ENCODE peak calls at places on chromosomes 16 and 17, in four cellular contexts. One of them, this sample, is unnamed.

GRCh38 chr17:19445105-19445504 is 34.1 kb downstream of the RNF112 start:
- DNase-seq in stimulated activated naive CD8-positive, alpha-beta T cell treated with anti-CD3 and anti-CD28 coated beads, Interleukin-15, amount 100 ng/mL, for 72 hours: no peak
- DNase-seq in CD8-positive, alpha-beta T cell: no peak
- DNase-seq in CD4-positive, CD25-positive, alpha-beta regulatory T cell: no peak
- DNase-seq in this sample: no peak

GRCh38 chr17:1783834-1784611 is 22.2 kb downstream of the SERPINF1 start:
- DNase-seq in stimulated activated naive CD8-positive, alpha-beta T cell treated with anti-CD3 and anti-CD28 coated beads, Interleukin-15, amount 100 ng/mL, for 72 hours: no peak
- DNase-seq in CD8-positive, alpha-beta T cell: no peak
- DNase-seq in CD4-positive, CD25-positive, alpha-beta regulatory T cell: no peak
- DNase-seq in this sample: peak; percentile 51

GRCh38 chr17:58215685-58216084 is 3.4 kb downstream of the MKS1 start:
- DNase-seq in stimulated activated naive CD8-positive, alpha-beta T cell treated with anti-CD3 and anti-CD28 coated beads, Interleukin-15, amount 100 ng/mL, for 72 hours: no peak
- DNase-seq in CD8-positive, alpha-beta T cell: no peak
- DNase-seq in CD4-positive, CD25-positive, alpha-beta regulatory T cell: no peak
- DNase-seq in this sample: no peak

GRCh38 chr16:7765079-7765550 is 432.5 kb downstream of the RBFOX1 start:
- DNase-seq in stimulated activated naive CD8-positive, alpha-beta T cell treated with anti-CD3 and anti-CD28 coated beads, Interleukin-15, amount 100 ng/mL, for 72 hours: no peak
- DNase-seq in CD8-positive, alpha-beta T cell: no peak
- DNase-seq in CD4-positive, CD25-positive, alpha-beta regulatory T cell: no peak
- DNase-seq in this sample: no peak

GRCh38 chr16:15482068-15482747 is 47.8 kb downstream of the BMERB1 start:
- DNase-seq in stimulated activated naive CD8-positive, alpha-beta T cell treated with anti-CD3 and anti-CD28 coated beads, Interleukin-15, amount 100 ng/mL, for 72 hours: peak; percentile 16
- DNase-seq in CD8-positive, alpha-beta T cell: no peak
- DNase-seq in CD4-positive, CD25-positive, alpha-beta regulatory T cell: no peak
- DNase-seq in this sample: no peak

GRCh38 chr17:78822552-78822951 is 18.1 kb downstream of the USP36 start:
- DNase-seq in stimulated activated naive CD8-positive, alpha-beta T cell treated with anti-CD3 and anti-CD28 coated beads, Interleukin-15, amount 100 ng/mL, for 72 hours: no peak
- DNase-seq in CD8-positive, alpha-beta T cell: no peak
- DNase-seq in CD4-positive, CD25-positive, alpha-beta regulatory T cell: no peak
- DNase-seq in this sample: no peak

GRCh38 chr17:68591583-68591982 is 9.6 kb downstream of the FAM20A start:
- DNase-seq in stimulated activated naive CD8-positive, alpha-beta T cell treated with anti-CD3 and anti-CD28 coated beads, Interleukin-15, amount 100 ng/mL, for 72 hours: no peak
- DNase-seq in CD8-positive, alpha-beta T cell: no peak
- DNase-seq in CD4-positive, CD25-positive, alpha-beta regulatory T cell: no peak
- DNase-seq in this sample: peak; percentile 74

GRCh38 chr16:19415461-19415860 is 2.2 kb upstream of the TMC5 start:
- DNase-seq in stimulated activated naive CD8-positive, alpha-beta T cell treated with anti-CD3 and anti-CD28 coated beads, Interleukin-15, amount 100 ng/mL, for 72 hours: no peak
- DNase-seq in CD8-positive, alpha-beta T cell: no peak
- DNase-seq in CD4-positive, CD25-positive, alpha-beta regulatory T cell: no peak
- DNase-seq in this sample: no peak

GRCh38 chr16:9099131-9099625 is 7.7 kb downstream of the HAPSTR1 start:
- DNase-seq in stimulated activated naive CD8-positive, alpha-beta T cell treated with anti-CD3 and anti-CD28 coated beads, Interleukin-15, amount 100 ng/mL, for 72 hours: no peak
- DNase-seq in CD8-positive, alpha-beta T cell: no peak
- DNase-seq in CD4-positive, CD25-positive, alpha-beta regulatory T cell: no peak
- DNase-seq in this sample: no peak

GRCh38 chr17:29892201-29892600 is 37.8 kb downstream of the SSH2 start:
- DNase-seq in stimulated activated naive CD8-positive, alpha-beta T cell treated with anti-CD3 and anti-CD28 coated beads, Interleukin-15, amount 100 ng/mL, for 72 hours: no peak
- DNase-seq in CD8-positive, alpha-beta T cell: no peak
- DNase-seq in CD4-positive, CD25-positive, alpha-beta regulatory T cell: no peak
- DNase-seq in this sample: no peak

GRCh38 chr16:86834451-86835035 is 256.2 kb downstream of the FOXL1 start:
- DNase-seq in stimulated activated naive CD8-positive, alpha-beta T cell treated with anti-CD3 and anti-CD28 coated beads, Interleukin-15, amount 100 ng/mL, for 72 hours: no peak
- DNase-seq in CD8-positive, alpha-beta T cell: no peak
- DNase-seq in CD4-positive, CD25-positive, alpha-beta regulatory T cell: no peak
- DNase-seq in this sample: no peak

GRCh38 chr16:47660540-47660939 is 199.4 kb downstream of the PHKB start:
- DNase-seq in stimulated activated naive CD8-positive, alpha-beta T cell treated with anti-CD3 and anti-CD28 coated beads, Interleukin-15, amount 100 ng/mL, for 72 hours: no peak
- DNase-seq in CD8-positive, alpha-beta T cell: no peak
- DNase-seq in CD4-positive, CD25-positive, alpha-beta regulatory T cell: no peak
- DNase-seq in this sample: no peak

GRCh38 chr17:40322417-40323315 is 13.7 kb downstream of the RARA start:
- DNase-seq in stimulated activated naive CD8-positive, alpha-beta T cell treated with anti-CD3 and anti-CD28 coated beads, Interleukin-15, amount 100 ng/mL, for 72 hours: peak; percentile 88
- DNase-seq in CD8-positive, alpha-beta T cell: peak; percentile 97
- DNase-seq in CD4-positive, CD25-positive, alpha-beta regulatory T cell: peak; percentile 93
- DNase-seq in this sample: peak; percentile 99

GRCh38 chr16:89641719-89642187 is 15.8 kb downstream of the CHMP1A start:
- DNase-seq in stimulated activated naive CD8-positive, alpha-beta T cell treated with anti-CD3 and anti-CD28 coated beads, Interleukin-15, amount 100 ng/mL, for 72 hours: no peak
- DNase-seq in CD8-positive, alpha-beta T cell: no peak
- DNase-seq in CD4-positive, CD25-positive, alpha-beta regulatory T cell: no peak
- DNase-seq in this sample: no peak

GRCh38 chr16:19886061-19886792 is 1.6 kb upstream of the GPRC5B start:
- DNase-seq in stimulated activated naive CD8-positive, alpha-beta T cell treated with anti-CD3 and anti-CD28 coated beads, Interleukin-15, amount 100 ng/mL, for 72 hours: peak; percentile 78
- DNase-seq in CD8-positive, alpha-beta T cell: peak; percentile 75
- DNase-seq in CD4-positive, CD25-positive, alpha-beta regulatory T cell: peak; percentile 56
- DNase-seq in this sample: peak; percentile 51

GRCh38 chr17:28519236-28519635 is 13.1 kb downstream of the FOXN1 start:
- DNase-seq in stimulated activated naive CD8-positive, alpha-beta T cell treated with anti-CD3 and anti-CD28 coated beads, Interleukin-15, amount 100 ng/mL, for 72 hours: no peak
- DNase-seq in CD8-positive, alpha-beta T cell: no peak
- DNase-seq in CD4-positive, CD25-positive, alpha-beta regulatory T cell: no peak
- DNase-seq in this sample: peak; percentile 16

GRCh38 chr16:21638573-21638975 is 13.8 kb downstream of the IGSF6 start:
- DNase-seq in stimulated activated naive CD8-positive, alpha-beta T cell treated with anti-CD3 and anti-CD28 coated beads, Interleukin-15, amount 100 ng/mL, for 72 hours: no peak
- DNase-seq in CD8-positive, alpha-beta T cell: no peak
- DNase-seq in CD4-positive, CD25-positive, alpha-beta regulatory T cell: no peak
- DNase-seq in this sample: no peak

GRCh38 chr17:31560836-31561235 is 169.4 kb downstream of the RAB11FIP4 start:
- DNase-seq in stimulated activated naive CD8-positive, alpha-beta T cell treated with anti-CD3 and anti-CD28 coated beads, Interleukin-15, amount 100 ng/mL, for 72 hours: no peak
- DNase-seq in CD8-positive, alpha-beta T cell: no peak
- DNase-seq in CD4-positive, CD25-positive, alpha-beta regulatory T cell: no peak
- DNase-seq in this sample: no peak

GRCh38 chr16:1961651-1962067 is 2.3 kb downstream of the NDUFB10 start:
- DNase-seq in stimulated activated naive CD8-positive, alpha-beta T cell treated with anti-CD3 and anti-CD28 coated beads, Interleukin-15, amount 100 ng/mL, for 72 hours: no peak
- DNase-seq in CD8-positive, alpha-beta T cell: no peak
- DNase-seq in CD4-positive, CD25-positive, alpha-beta regulatory T cell: no peak
- DNase-seq in this sample: peak; percentile 62

GRCh38 chr16:21101631-21102420 is 48.8 kb downstream of the DNAH3 start:
- DNase-seq in stimulated activated naive CD8-positive, alpha-beta T cell treated with anti-CD3 and anti-CD28 coated beads, Interleukin-15, amount 100 ng/mL, for 72 hours: peak; percentile 10
- DNase-seq in CD8-positive, alpha-beta T cell: no peak
- DNase-seq in CD4-positive, CD25-positive, alpha-beta regulatory T cell: no peak
- DNase-seq in this sample: no peak

GRCh38 chr17:19262650-19263620 is 25.8 kb downstream of the EPN2 start:
- DNase-seq in stimulated activated naive CD8-positive, alpha-beta T cell treated with anti-CD3 and anti-CD28 coated beads, Interleukin-15, amount 100 ng/mL, for 72 hours: no peak
- DNase-seq in CD8-positive, alpha-beta T cell: no peak
- DNase-seq in CD4-positive, CD25-positive, alpha-beta regulatory T cell: no peak
- DNase-seq in this sample: no peak

GRCh38 chr16:20747030-20747816 is 5.6 kb upstream of the THUMPD1 start:
- DNase-seq in stimulated activated naive CD8-positive, alpha-beta T cell treated with anti-CD3 and anti-CD28 coated beads, Interleukin-15, amount 100 ng/mL, for 72 hours: no peak
- DNase-seq in CD8-positive, alpha-beta T cell: no peak
- DNase-seq in CD4-positive, CD25-positive, alpha-beta regulatory T cell: no peak
- DNase-seq in this sample: no peak

GRCh38 chr17:82929011-82929622 is 89.3 kb upstream of the ZNF750 start:
- DNase-seq in stimulated activated naive CD8-positive, alpha-beta T cell treated with anti-CD3 and anti-CD28 coated beads, Interleukin-15, amount 100 ng/mL, for 72 hours: no peak
- DNase-seq in CD8-positive, alpha-beta T cell: no peak
- DNase-seq in CD4-positive, CD25-positive, alpha-beta regulatory T cell: no peak
- DNase-seq in this sample: no peak

GRCh38 chr16:85613609-85614337 is 651 bp downstream of the GSE1 start:
- DNase-seq in stimulated activated naive CD8-positive, alpha-beta T cell treated with anti-CD3 and anti-CD28 coated beads, Interleukin-15, amount 100 ng/mL, for 72 hours: peak; percentile 19
- DNase-seq in CD8-positive, alpha-beta T cell: peak; percentile 38
- DNase-seq in CD4-positive, CD25-positive, alpha-beta regulatory T cell: no peak
- DNase-seq in this sample: peak; percentile 43

GRCh38 chr16:58579587-58579986 is 50.0 kb downstream of the CNOT1 start:
- DNase-seq in stimulated activated naive CD8-positive, alpha-beta T cell treated with anti-CD3 and anti-CD28 coated beads, Interleukin-15, amount 100 ng/mL, for 72 hours: no peak
- DNase-seq in CD8-positive, alpha-beta T cell: no peak
- DNase-seq in CD4-positive, CD25-positive, alpha-beta regulatory T cell: no peak
- DNase-seq in this sample: no peak

GRCh38 chr16:42069-42457 is 11.3 kb downstream of the POLR3K start:
- DNase-seq in stimulated activated naive CD8-positive, alpha-beta T cell treated with anti-CD3 and anti-CD28 coated beads, Interleukin-15, amount 100 ng/mL, for 72 hours: no peak
- DNase-seq in CD8-positive, alpha-beta T cell: no peak
- DNase-seq in CD4-positive, CD25-positive, alpha-beta regulatory T cell: no peak
- DNase-seq in this sample: no peak

GRCh38 chr17:72053069-72053846 is 67.6 kb upstream of the SOX9 start:
- DNase-seq in stimulated activated naive CD8-positive, alpha-beta T cell treated with anti-CD3 and anti-CD28 coated beads, Interleukin-15, amount 100 ng/mL, for 72 hours: no peak
- DNase-seq in CD8-positive, alpha-beta T cell: no peak
- DNase-seq in CD4-positive, CD25-positive, alpha-beta regulatory T cell: no peak
- DNase-seq in this sample: no peak